ENCODE peak calls at places on chromosomes 3 and 15, in four cellular contexts. One of them, this sample, is unnamed.

GRCh38 chr15:39623550-39623931 is 42.7 kb downstream of the THBS1 start:
- DNase-seq in lower leg skin: no peak
- DNase-seq in IMR-90: no peak
- DNase-seq in type B pancreatic cell: no peak
- DNase-seq in this sample: no peak

GRCh38 chr3:64214002-64214696 is 11.1 kb downstream of the PRICKLE2 start:
- DNase-seq in IMR-90: peak
- DNase-seq in lower leg skin: no peak
- DNase-seq in type B pancreatic cell: no peak
- DNase-seq in this sample: peak

GRCh38 chr15:47439870-47440155 is 277.5 kb upstream of the SEMA6D start:
- DNase-seq in IMR-90: no peak
- DNase-seq in lower leg skin: no peak
- DNase-seq in type B pancreatic cell: no peak
- DNase-seq in this sample: no peak

GRCh38 chr15:77525411-77525811 is 104.7 kb downstream of the HMG20A start:
- DNase-seq in IMR-90: no peak
- DNase-seq in type B pancreatic cell: no peak
- DNase-seq in lower leg skin: no peak
- DNase-seq in this sample: no peak

GRCh38 chr15:74917676-74918075 is 11.0 kb upstream of the FAM219B start:
- DNase-seq in lower leg skin: no peak
- DNase-seq in type B pancreatic cell: no peak
- DNase-seq in IMR-90: peak
- DNase-seq in this sample: no peak

GRCh38 chr15:23616536-23616935 is 31.1 kb downstream of the MAGEL2 start:
- DNase-seq in IMR-90: no peak
- DNase-seq in lower leg skin: no peak
- DNase-seq in type B pancreatic cell: no peak
- DNase-seq in this sample: no peak

GRCh38 chr15:39581501-39582285 is 814 bp downstream of the THBS1 start:
- DNase-seq in lower leg skin: peak
- DNase-seq in IMR-90: peak
- DNase-seq in type B pancreatic cell: no peak
- DNase-seq in this sample: peak

GRCh38 chr3:185420762-185421161 is 57.8 kb downstream of the MAP3K13 start:
- DNase-seq in type B pancreatic cell: no peak
- DNase-seq in lower leg skin: peak
- DNase-seq in IMR-90: no peak
- DNase-seq in this sample: no peak

GRCh38 chr3:97131476-97131875 is 317.1 kb downstream of the EPHA6 start:
- DNase-seq in lower leg skin: no peak
- DNase-seq in IMR-90: no peak
- DNase-seq in type B pancreatic cell: no peak
- DNase-seq in this sample: no peak

GRCh38 chr3:71532639-71533395 is 50.7 kb downstream of the FOXP1 start:
- DNase-seq in type B pancreatic cell: no peak
- DNase-seq in lower leg skin: peak
- DNase-seq in IMR-90: peak
- DNase-seq in this sample: no peak

GRCh38 chr3:196662033-196662432 is 22.5 kb downstream of the NRROS start:
- DNase-seq in type B pancreatic cell: no peak
- DNase-seq in IMR-90: no peak
- DNase-seq in lower leg skin: no peak
- DNase-seq in this sample: no peak

DNA sequence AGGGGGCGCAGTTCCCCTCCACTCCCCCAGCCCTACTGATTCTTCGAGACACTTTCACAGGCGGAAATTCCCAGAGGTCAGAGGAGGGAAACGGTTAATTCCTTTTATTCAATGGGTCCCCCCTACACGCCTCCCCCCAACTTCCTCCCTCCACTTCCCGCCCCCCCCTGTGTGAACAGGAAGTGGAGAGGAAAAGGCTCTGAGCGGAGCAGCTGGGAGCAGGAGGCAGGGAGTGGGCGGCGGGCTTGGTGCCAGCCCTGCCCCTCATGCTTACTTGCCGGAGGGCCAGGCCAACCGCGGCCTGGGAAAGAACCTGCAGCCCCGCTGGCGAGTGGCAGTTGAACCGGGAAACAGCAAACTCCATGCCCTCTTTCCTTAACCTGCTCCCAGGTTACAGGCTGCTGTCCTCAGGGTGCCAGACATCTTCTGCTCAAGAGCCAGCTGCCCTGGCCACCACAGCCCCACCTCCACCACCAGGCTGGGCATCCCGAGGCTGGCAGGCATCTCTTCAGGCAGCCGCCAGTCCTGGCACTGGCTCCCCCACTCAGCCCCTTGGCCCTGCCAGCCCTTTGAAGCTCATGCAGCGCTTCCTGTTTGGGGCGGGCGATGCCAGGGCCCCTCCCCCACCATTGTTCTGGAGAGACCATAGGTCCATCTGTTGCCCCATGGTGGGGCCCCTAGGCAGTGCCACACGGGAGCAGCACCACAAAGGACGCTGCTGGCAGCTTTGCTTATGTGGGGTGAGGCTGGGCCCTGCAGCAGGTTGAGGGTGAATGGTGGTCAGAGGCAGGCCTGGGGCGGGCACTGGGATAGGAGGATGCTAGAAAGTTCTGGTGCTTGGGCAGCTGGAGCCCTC is 12.9 kb downstream of the VPS18 start:
- DNase-seq in type B pancreatic cell: no peak
- DNase-seq in lower leg skin: no peak
- DNase-seq in IMR-90: peak
- DNase-seq in this sample: no peak
- TF ChIP-seq CTCF in type B pancreatic cell: no peak
- TF ChIP-seq CTCF in lower leg skin: no peak
- TF ChIP-seq CTCF in IMR-90: no peak
- TF ChIP-seq CTCF in this sample: no peak

GRCh38 chr15:45821390-45821789 is 186.6 kb downstream of the SQOR start:
- DNase-seq in IMR-90: no peak
- DNase-seq in lower leg skin: no peak
- DNase-seq in type B pancreatic cell: no peak
- DNase-seq in this sample: no peak

GRCh38 chr15:45829336-45830153 is 194.7 kb downstream of the SQOR start:
- DNase-seq in type B pancreatic cell: no peak
- DNase-seq in lower leg skin: no peak
- DNase-seq in IMR-90: no peak
- DNase-seq in this sample: no peak

GRCh38 chr15:45831787-45832186 is 197.0 kb downstream of the SQOR start:
- DNase-seq in lower leg skin: no peak
- DNase-seq in type B pancreatic cell: no peak
- DNase-seq in IMR-90: no peak
- DNase-seq in this sample: no peak

GRCh38 chr15:45827275-45827674 is 192.4 kb downstream of the SQOR start:
- DNase-seq in type B pancreatic cell: no peak
- DNase-seq in IMR-90: no peak
- DNase-seq in lower leg skin: no peak
- DNase-seq in this sample: no peak
- TF ChIP-seq CTCF in type B pancreatic cell: no peak
- TF ChIP-seq CTCF in IMR-90: no peak
- TF ChIP-seq CTCF in lower leg skin: no peak
- TF ChIP-seq CTCF in this sample: no peak

GRCh38 chr3:176078916-176079315 is 1118.4 kb downstream of the TBL1XR1 start:
- DNase-seq in IMR-90: peak
- DNase-seq in lower leg skin: no peak
- DNase-seq in type B pancreatic cell: no peak
- DNase-seq in this sample: no peak
- TF ChIP-seq CTCF in IMR-90: no peak
- TF ChIP-seq CTCF in lower leg skin: no peak
- TF ChIP-seq CTCF in type B pancreatic cell: no peak
- TF ChIP-seq CTCF in this sample: no peak

DNA sequence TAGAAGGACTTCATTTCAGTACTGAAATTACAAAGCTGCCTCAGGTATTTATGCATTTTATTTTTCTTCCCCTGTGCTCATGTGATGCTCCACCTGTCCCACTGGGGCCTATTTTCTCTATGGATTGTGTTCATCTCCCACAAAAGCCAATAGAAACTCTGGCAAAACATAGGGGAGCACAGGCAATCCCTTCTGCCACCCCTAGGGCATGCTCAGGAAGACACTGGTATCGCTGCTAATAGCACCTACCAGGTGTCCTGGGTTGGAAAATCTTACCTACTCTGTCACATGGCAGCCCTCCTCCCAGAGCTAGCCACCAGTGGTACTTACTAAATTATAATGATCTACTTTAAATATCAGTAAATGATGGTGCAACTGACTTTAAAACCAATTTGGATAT is 427.4 kb downstream of the FGF12 start:
- DNase-seq in type B pancreatic cell: no peak
- DNase-seq in lower leg skin: no peak
- DNase-seq in IMR-90: no peak
- DNase-seq in this sample: no peak
- TF ChIP-seq CTCF in type B pancreatic cell: peak
- TF ChIP-seq CTCF in lower leg skin: no peak
- TF ChIP-seq CTCF in IMR-90: no peak
- TF ChIP-seq CTCF in this sample: no peak

GRCh38 chr15:62549345-62549970 is 384.4 kb upstream of the C2CD4B start:
- DNase-seq in lower leg skin: no peak
- DNase-seq in IMR-90: peak
- DNase-seq in type B pancreatic cell: no peak
- DNase-seq in this sample: no peak
- TF ChIP-seq CTCF in lower leg skin: no peak
- TF ChIP-seq CTCF in IMR-90: peak
- TF ChIP-seq CTCF in type B pancreatic cell: peak
- TF ChIP-seq CTCF in this sample: no peak

GRCh38 chr3:55884491-55885285 is 397.6 kb upstream of the WNT5A start:
- DNase-seq in type B pancreatic cell: no peak
- DNase-seq in lower leg skin: no peak
- DNase-seq in IMR-90: peak
- DNase-seq in this sample: no peak

GRCh38 chr3:55888282-55888855 is 401.3 kb upstream of the WNT5A start:
- DNase-seq in lower leg skin: no peak
- DNase-seq in IMR-90: no peak
- DNase-seq in type B pancreatic cell: no peak
- DNase-seq in this sample: no peak

GRCh38 chr3:55884066-55884465 is 397.0 kb upstream of the WNT5A start:
- DNase-seq in type B pancreatic cell: no peak
- DNase-seq in IMR-90: no peak
- DNase-seq in lower leg skin: no peak
- DNase-seq in this sample: no peak

GRCh38 chr3:55882006-55882405 is 394.9 kb upstream of the WNT5A start:
- DNase-seq in lower leg skin: no peak
- DNase-seq in IMR-90: no peak
- DNase-seq in type B pancreatic cell: no peak
- DNase-seq in this sample: no peak

GRCh38 chr3:55885721-55886120 is 398.6 kb upstream of the WNT5A start:
- DNase-seq in lower leg skin: no peak
- DNase-seq in type B pancreatic cell: no peak
- DNase-seq in IMR-90: peak
- DNase-seq in this sample: no peak
- TF ChIP-seq CTCF in lower leg skin: no peak
- TF ChIP-seq CTCF in type B pancreatic cell: no peak
- TF ChIP-seq CTCF in IMR-90: peak
- TF ChIP-seq CTCF in this sample: no peak

GRCh38 chr3:126205717-126206655 is 25.6 kb upstream of the ALDH1L1 start:
- DNase-seq in lower leg skin: no peak
- DNase-seq in IMR-90: peak
- DNase-seq in type B pancreatic cell: no peak
- DNase-seq in this sample: no peak
- TF ChIP-seq CTCF in lower leg skin: no peak
- TF ChIP-seq CTCF in IMR-90: no peak
- TF ChIP-seq CTCF in type B pancreatic cell: no peak
- TF ChIP-seq CTCF in this sample: no peak

DNA sequence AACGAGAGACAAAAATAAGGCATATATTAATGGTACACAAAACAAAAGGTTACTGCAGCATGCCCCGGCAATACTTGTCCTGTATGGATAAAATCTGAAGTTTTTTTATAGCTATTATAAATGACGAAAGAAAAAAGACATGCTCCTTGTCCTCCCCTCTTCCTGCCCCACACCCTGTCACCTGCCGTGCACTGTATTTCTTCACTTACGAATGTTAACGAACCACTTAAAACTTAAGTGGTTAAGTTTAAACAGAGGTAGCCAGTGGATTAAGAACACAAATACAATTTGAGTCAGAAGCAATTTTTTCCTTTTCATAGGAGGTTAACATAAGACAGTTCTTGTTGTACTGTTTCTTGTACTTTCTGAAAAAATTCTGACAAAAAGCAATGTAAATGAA is 799.1 kb upstream of the NECTIN3 start:
- DNase-seq in IMR-90: no peak
- DNase-seq in lower leg skin: no peak
- DNase-seq in type B pancreatic cell: no peak
- DNase-seq in this sample: no peak
- TF ChIP-seq CTCF in IMR-90: no peak
- TF ChIP-seq CTCF in lower leg skin: no peak
- TF ChIP-seq CTCF in type B pancreatic cell: no peak
- TF ChIP-seq CTCF in this sample: no peak

GRCh38 chr3:125055913-125056705 is at the start of gene HEG1:
- DNase-seq in IMR-90: peak
- DNase-seq in lower leg skin: peak
- DNase-seq in type B pancreatic cell: peak
- DNase-seq in this sample: peak

GRCh38 chr3:125052671-125053303 is 3.0 kb downstream of the HEG1 start:
- DNase-seq in IMR-90: peak
- DNase-seq in type B pancreatic cell: no peak
- DNase-seq in lower leg skin: no peak
- DNase-seq in this sample: no peak

GRCh38 chr3:125055165-125055912 is 458 bp downstream of the HEG1 start:
- DNase-seq in lower leg skin: no peak
- DNase-seq in IMR-90: peak
- DNase-seq in type B pancreatic cell: no peak
- DNase-seq in this sample: no peak

GRCh38 chr3:125053304-125053699 is 2.5 kb downstream of the HEG1 start:
- DNase-seq in IMR-90: no peak
- DNase-seq in type B pancreatic cell: no peak
- DNase-seq in lower leg skin: no peak
- DNase-seq in this sample: no peak

GRCh38 chr3:125054436-125055164 is 1.2 kb downstream of the HEG1 start:
- DNase-seq in type B pancreatic cell: no peak
- DNase-seq in lower leg skin: no peak
- DNase-seq in IMR-90: peak
- DNase-seq in this sample: peak
- TF ChIP-seq CTCF in type B pancreatic cell: peak
- TF ChIP-seq CTCF in lower leg skin: no peak
- TF ChIP-seq CTCF in IMR-90: peak
- TF ChIP-seq CTCF in this sample: no peak

GRCh38 chr3:145282505-145282904 is 878.5 kb downstream of the PLOD2 start:
- DNase-seq in IMR-90: no peak
- DNase-seq in lower leg skin: no peak
- DNase-seq in type B pancreatic cell: no peak
- DNase-seq in this sample: no peak
- TF ChIP-seq CTCF in IMR-90: no peak
- TF ChIP-seq CTCF in lower leg skin: no peak
- TF ChIP-seq CTCF in type B pancreatic cell: no peak
- TF ChIP-seq CTCF in this sample: no peak

This sample was measured in coronary artery.